ENCODE peak calls at places on chromosomes 5 and 9, in four cellular contexts. One of them, this sample, is unnamed.

GRCh38 chr9:109244179-109245132 is 76.4 kb downstream of the EPB41L4B start:
- DNase-seq in uterus: peak; percentile 46
- DNase-seq in astrocyte of the spinal cord: peak; percentile 77
- DNase-seq in thyroid gland: peak; percentile 78
- DNase-seq in this sample: peak; percentile 61

GRCh38 chr5:150522504-150523464 is 14.9 kb downstream of the NDST1 start:
- DNase-seq in thyroid gland: no peak
- DNase-seq in uterus: no peak
- DNase-seq in astrocyte of the spinal cord: no peak
- DNase-seq in this sample: no peak

GRCh38 chr5:152359169-152359568 is 45.9 kb downstream of the NMUR2 start:
- DNase-seq in uterus: no peak
- DNase-seq in astrocyte of the spinal cord: no peak
- DNase-seq in thyroid gland: no peak
- DNase-seq in this sample: no peak

GRCh38 chr5:146667633-146668032 is 151.6 kb upstream of the GPR151 start:
- DNase-seq in uterus: peak; percentile 38
- DNase-seq in thyroid gland: no peak
- DNase-seq in astrocyte of the spinal cord: peak; percentile 64
- DNase-seq in this sample: peak; percentile 62

GRCh38 chr5:172561151-172561550 is 79.9 kb upstream of the NEURL1B start:
- DNase-seq in thyroid gland: no peak
- DNase-seq in uterus: no peak
- DNase-seq in astrocyte of the spinal cord: peak; percentile 6
- DNase-seq in this sample: peak; percentile 75

GRCh38 chr9:84107995-84108394 is 127.4 kb downstream of the RMI1 start:
- DNase-seq in thyroid gland: no peak
- DNase-seq in uterus: no peak
- DNase-seq in astrocyte of the spinal cord: no peak
- DNase-seq in this sample: no peak

GRCh38 chr9:3980771-3981170 is 319.1 kb downstream of the GLIS3 start:
- DNase-seq in uterus: no peak
- DNase-seq in astrocyte of the spinal cord: peak; percentile 57
- DNase-seq in thyroid gland: peak; percentile 84
- DNase-seq in this sample: peak; percentile 43

GRCh38 chr5:158720316-158720715 is 379.4 kb downstream of the EBF1 start:
- DNase-seq in thyroid gland: no peak
- DNase-seq in uterus: no peak
- DNase-seq in astrocyte of the spinal cord: no peak
- DNase-seq in this sample: no peak

GRCh38 chr5:1507457-1507856 is 16.3 kb downstream of the LPCAT1 start:
- DNase-seq in astrocyte of the spinal cord: no peak
- DNase-seq in thyroid gland: no peak
- DNase-seq in uterus: no peak
- DNase-seq in this sample: no peak

GRCh38 chr9:94922098-94922607 is 195.7 kb downstream of the AOPEP start:
- DNase-seq in uterus: peak; percentile 64
- DNase-seq in astrocyte of the spinal cord: peak; percentile 97
- DNase-seq in thyroid gland: peak; percentile 91
- DNase-seq in this sample: peak; percentile 89

GRCh38 chr5:144390133-144390532 is 219.5 kb downstream of the KCTD16 start:
- DNase-seq in thyroid gland: peak; percentile 57
- DNase-seq in astrocyte of the spinal cord: peak; percentile 2
- DNase-seq in uterus: no peak
- DNase-seq in this sample: no peak

GRCh38 chr5:155270737-155271136 is 257.2 kb downstream of the KIF4B start:
- DNase-seq in thyroid gland: no peak
- DNase-seq in uterus: no peak
- DNase-seq in astrocyte of the spinal cord: no peak
- DNase-seq in this sample: no peak
- TF ChIP-seq CTCF in thyroid gland: no peak
- TF ChIP-seq CTCF in uterus: no peak
- TF ChIP-seq CTCF in astrocyte of the spinal cord: no peak
- TF ChIP-seq CTCF in this sample: no peak

DNA sequence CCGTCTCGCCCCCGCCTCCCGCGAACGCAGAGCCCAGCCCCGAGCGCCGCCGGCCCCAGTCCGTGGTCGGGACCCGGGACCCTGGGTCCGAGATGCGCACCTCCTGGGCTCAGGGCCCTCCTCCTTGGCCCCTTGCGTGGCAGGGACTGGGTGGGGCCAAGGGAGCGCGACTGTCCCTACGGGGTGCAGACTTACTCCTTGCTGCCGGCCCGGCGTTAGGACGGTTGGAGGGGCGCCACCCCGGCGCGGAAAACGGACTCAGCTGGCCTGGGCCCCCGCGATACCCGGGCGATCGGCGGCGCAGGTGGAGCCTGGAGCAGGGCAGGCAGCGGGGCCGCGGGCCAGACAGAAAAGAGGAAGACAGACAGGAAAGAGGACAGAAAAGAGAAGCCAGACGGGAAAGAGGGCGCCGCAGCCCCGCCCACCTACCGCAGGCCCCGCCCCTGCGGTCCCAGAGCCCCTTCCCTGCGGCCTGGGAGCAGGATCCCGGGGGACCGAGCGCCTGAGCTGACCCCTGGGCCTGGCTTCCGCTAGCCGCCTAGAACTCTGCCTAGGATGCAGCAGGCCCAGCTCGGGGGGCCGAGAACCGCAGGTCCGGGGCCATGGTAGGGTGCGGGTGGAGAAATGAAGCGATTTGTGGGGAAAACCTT is at the start of gene GBGT1:
- DNase-seq in astrocyte of the spinal cord: peak; percentile 11
- DNase-seq in uterus: peak; percentile 63
- DNase-seq in thyroid gland: peak; percentile 61
- DNase-seq in this sample: no peak
- H3K4me3 ChIP-seq in astrocyte of the spinal cord: peak within 1 kb of the TSS; percentile 49
- H3K4me3 ChIP-seq in uterus: peak within 1 kb of the TSS; percentile 61
- H3K4me3 ChIP-seq in thyroid gland: peak within 1 kb of the TSS; percentile 67
- H3K4me3 ChIP-seq in this sample: peak within 1 kb of the TSS; percentile 47

DNA sequence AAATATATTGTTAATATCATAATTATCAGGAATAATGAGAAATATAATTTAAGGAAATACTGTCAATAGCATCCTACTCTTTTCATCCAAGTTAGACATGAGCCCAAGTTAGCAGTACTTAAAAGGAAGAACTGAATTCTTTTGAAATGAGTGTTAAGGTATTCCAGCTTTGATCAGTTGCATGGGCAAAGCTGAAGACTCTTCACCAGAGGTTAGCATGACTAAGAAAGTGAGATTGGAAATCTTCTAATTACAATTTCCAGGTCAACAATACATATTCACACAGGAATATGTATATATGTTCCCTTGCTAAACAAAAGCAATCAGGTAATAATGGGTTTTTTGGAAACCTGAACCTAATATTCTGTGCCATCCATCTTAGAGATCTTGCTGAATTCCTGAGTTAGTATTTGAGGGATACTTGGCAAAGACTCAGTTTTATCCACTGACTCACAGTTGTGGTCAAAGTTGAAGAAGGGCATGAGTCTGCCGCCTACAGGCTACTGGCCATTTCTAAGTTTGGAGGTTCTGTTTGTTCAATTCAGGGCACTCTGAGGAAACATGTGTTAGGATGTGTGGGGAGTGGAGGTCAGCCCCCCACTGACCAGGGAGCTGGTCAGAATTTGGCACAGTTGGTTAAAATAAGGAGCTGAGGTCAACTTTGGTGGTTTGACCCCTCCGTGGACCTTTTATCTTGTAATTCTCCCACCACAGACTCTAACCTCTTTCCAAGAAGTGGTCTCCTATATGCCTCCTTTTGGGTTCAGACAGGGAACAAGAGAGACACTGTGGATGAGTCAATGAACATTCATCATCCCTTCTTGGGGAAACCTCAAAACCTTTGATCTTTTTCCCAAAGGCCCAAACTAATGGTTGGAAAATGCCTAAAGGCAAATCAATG is 118.3 kb downstream of the PIK3R1 start:
- DNase-seq in uterus: no peak
- DNase-seq in thyroid gland: no peak
- DNase-seq in astrocyte of the spinal cord: peak; percentile 92
- DNase-seq in this sample: peak; percentile 99
- TF ChIP-seq CTCF in uterus: no peak
- TF ChIP-seq CTCF in thyroid gland: no peak
- TF ChIP-seq CTCF in astrocyte of the spinal cord: peak; percentile 47
- TF ChIP-seq CTCF in this sample: peak; percentile 58

DNA sequence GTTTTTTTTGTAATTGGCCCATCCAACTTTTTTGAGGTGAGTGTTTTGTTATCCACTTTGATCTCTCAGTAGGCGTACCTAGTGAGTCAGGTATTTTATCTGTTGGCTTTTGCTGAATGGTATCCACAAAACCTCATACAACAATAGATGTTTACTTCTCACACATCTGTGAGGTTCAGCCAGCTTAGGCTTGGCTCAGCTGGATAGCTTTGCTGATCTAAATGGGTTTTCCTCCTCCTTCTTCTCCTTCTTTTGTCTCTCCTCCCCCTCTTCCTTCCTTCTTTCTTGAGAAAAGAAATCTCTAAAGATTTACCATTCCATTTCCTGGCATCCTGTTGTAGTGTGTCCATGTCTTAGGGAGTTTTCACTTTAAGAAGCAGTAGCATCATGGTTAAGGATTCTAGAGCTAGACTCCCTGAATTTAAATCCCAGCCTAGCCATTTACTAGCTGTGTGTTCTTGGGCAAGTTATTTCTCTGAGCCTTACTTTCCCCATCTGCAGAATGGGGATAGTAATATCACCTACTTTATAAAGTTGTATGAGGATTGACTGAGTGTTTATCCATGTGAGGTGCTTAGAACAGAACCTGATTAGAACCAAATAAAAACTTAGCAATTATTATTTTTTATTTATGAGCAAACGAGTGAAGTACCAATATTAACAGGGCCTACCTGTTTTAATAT is 126.3 kb downstream of the ARHGAP26 start:
- DNase-seq in thyroid gland: no peak
- DNase-seq in astrocyte of the spinal cord: no peak
- DNase-seq in uterus: no peak
- DNase-seq in this sample: no peak
- H3K4me3 ChIP-seq in thyroid gland: no peak overlapping the region
- H3K4me3 ChIP-seq in astrocyte of the spinal cord: no peak overlapping the region
- H3K4me3 ChIP-seq in uterus: no peak overlapping the region
- H3K4me3 ChIP-seq in this sample: no peak overlapping the region

DNA sequence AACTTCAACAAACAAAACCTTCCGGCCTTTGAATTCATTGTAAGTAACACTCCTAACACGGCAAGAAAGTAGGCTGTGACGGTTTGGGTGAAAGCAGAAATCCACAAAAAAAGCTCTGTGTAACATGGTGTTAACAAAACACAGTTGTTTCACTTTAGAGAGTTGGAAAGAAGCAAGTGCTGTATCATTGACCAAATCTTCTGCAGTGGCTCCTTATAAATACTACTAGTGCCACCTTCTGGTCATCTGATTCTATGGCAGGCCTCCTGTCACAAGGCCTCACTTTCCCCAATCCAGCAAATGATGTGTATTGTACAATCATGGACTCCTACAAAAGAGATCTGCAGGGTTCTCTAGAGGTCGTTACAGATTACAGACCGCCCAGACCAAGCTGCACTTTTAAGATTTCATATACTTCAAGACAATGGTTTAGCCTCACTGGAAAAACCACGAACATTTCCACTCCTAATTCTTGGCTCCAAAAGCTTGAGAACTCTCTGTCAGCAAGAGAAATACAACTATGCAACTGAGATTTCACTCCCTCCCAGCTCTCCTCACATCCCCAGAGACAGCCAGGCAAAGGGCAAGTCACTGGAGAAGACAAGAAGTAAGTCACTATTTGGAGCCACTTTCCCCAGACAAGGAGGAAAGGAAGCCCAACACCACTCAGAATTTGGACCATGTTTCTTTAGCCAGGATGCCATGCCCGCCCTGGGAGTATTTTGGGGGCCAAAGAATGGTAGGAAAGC is 196.2 kb downstream of the DTWD2 start:
- DNase-seq in astrocyte of the spinal cord: peak; percentile 84
- DNase-seq in thyroid gland: peak; percentile 52
- DNase-seq in uterus: no peak
- DNase-seq in this sample: peak; percentile 73
- TF ChIP-seq CTCF in astrocyte of the spinal cord: peak; percentile 87
- TF ChIP-seq CTCF in thyroid gland: peak; percentile 81
- TF ChIP-seq CTCF in uterus: peak; percentile 64
- TF ChIP-seq CTCF in this sample: peak; percentile 90

GRCh38 chr9:121743441-121744001 is 92.1 kb downstream of the DAB2IP start:
- DNase-seq in astrocyte of the spinal cord: peak; percentile 89
- DNase-seq in uterus: peak; percentile 86
- DNase-seq in thyroid gland: peak; percentile 94
- DNase-seq in this sample: peak; percentile 81

GRCh38 chr9:121744687-121745395 is 93.4 kb downstream of the DAB2IP start:
- DNase-seq in astrocyte of the spinal cord: peak; percentile 20
- DNase-seq in thyroid gland: peak; percentile 65
- DNase-seq in uterus: no peak
- DNase-seq in this sample: no peak

GRCh38 chr9:121742923-121743322 is 91.5 kb downstream of the DAB2IP start:
- DNase-seq in thyroid gland: no peak
- DNase-seq in astrocyte of the spinal cord: no peak
- DNase-seq in uterus: no peak
- DNase-seq in this sample: no peak

GRCh38 chr9:121745396-121745695 is 93.9 kb downstream of the DAB2IP start:
- DNase-seq in thyroid gland: no peak
- DNase-seq in uterus: no peak
- DNase-seq in astrocyte of the spinal cord: no peak
- DNase-seq in this sample: no peak

GRCh38 chr9:121744002-121744686 is 92.7 kb downstream of the DAB2IP start:
- DNase-seq in thyroid gland: peak; percentile 89
- DNase-seq in uterus: peak; percentile 67
- DNase-seq in astrocyte of the spinal cord: peak; percentile 56
- DNase-seq in this sample: peak; percentile 45
- H3K4me3 ChIP-seq in thyroid gland: peak overlapping the region; percentile 35
- H3K4me3 ChIP-seq in uterus: peak overlapping the region; percentile 29
- H3K4me3 ChIP-seq in astrocyte of the spinal cord: peak overlapping the region; percentile 55
- H3K4me3 ChIP-seq in this sample: peak overlapping the region; percentile 53

DNA sequence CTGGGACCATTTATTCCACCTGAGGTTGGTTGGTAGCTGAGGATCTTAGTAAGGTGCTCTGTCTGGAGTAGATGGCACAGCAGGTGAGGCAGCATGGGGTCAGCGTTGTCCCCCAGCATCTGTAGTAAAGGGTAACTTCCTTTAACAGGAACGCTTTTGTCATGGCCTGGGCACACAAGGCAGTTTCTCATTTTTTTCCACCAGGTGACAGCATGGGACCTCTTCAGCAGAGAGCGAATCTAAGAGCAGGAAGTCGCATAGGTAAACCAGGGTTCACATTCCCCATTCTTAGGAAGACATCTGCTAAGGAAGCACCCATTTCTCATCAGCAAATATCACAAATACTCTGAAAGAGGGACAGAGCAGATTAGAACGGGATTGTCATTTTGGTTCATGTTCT is 56.5 kb downstream of the GPR107 start:
- DNase-seq in astrocyte of the spinal cord: no peak
- DNase-seq in uterus: no peak
- DNase-seq in thyroid gland: no peak
- DNase-seq in this sample: no peak
- TF ChIP-seq CTCF in astrocyte of the spinal cord: peak; percentile 47
- TF ChIP-seq CTCF in uterus: no peak
- TF ChIP-seq CTCF in thyroid gland: no peak
- TF ChIP-seq CTCF in this sample: no peak

GRCh38 chr9:131282688-131283422 is 6.5 kb upstream of the FAM78A start:
- DNase-seq in astrocyte of the spinal cord: no peak
- DNase-seq in thyroid gland: no peak
- DNase-seq in uterus: no peak
- DNase-seq in this sample: no peak

GRCh38 chr9:131281119-131281965 is 5.0 kb upstream of the FAM78A start:
- DNase-seq in uterus: no peak
- DNase-seq in thyroid gland: no peak
- DNase-seq in astrocyte of the spinal cord: no peak
- DNase-seq in this sample: no peak

GRCh38 chr9:131280660-131281059 is 4.3 kb upstream of the FAM78A start:
- DNase-seq in thyroid gland: no peak
- DNase-seq in astrocyte of the spinal cord: no peak
- DNase-seq in uterus: no peak
- DNase-seq in this sample: no peak

GRCh38 chr9:131279927-131280530 is 3.7 kb upstream of the FAM78A start:
- DNase-seq in astrocyte of the spinal cord: no peak
- DNase-seq in uterus: no peak
- DNase-seq in thyroid gland: no peak
- DNase-seq in this sample: no peak

GRCh38 chr9:131282175-131282574 is 5.9 kb upstream of the FAM78A start:
- DNase-seq in astrocyte of the spinal cord: no peak
- DNase-seq in thyroid gland: no peak
- DNase-seq in uterus: no peak
- DNase-seq in this sample: no peak
- H3K4me3 ChIP-seq in astrocyte of the spinal cord: no peak overlapping the region
- H3K4me3 ChIP-seq in thyroid gland: no peak overlapping the region
- H3K4me3 ChIP-seq in uterus: no peak overlapping the region
- H3K4me3 ChIP-seq in this sample: no peak overlapping the region